ENCODE peak calls at places on chromosomes 7 and 10, in nine cellular contexts. U is HCT116, E is neural progenitor cell, I is Peyer's patch, Q is lower leg skin, G is adrenal gland, P is upper lobe of right lung, M is heart left ventricle, V is fibroblast of lung. Y is an unnamed sample.

GRCh38 chr7:67518580-67518979 is 521.9 kb downstream of the TYW1 start:
- DNase-seq in U (no peak), E (no peak), I (no peak), Q (no peak), G (peak; percentile 15), P (no peak), M (peak; percentile 63), V (no peak), Y (no peak)

GRCh38 chr7:2734084-2734601 is 46.1 kb downstream of the AMZ1 start:
- DNase-seq in U (no peak), E (no peak), I (no peak), Q (peak; percentile 48), G (no peak), P (no peak), M (no peak), V (no peak), Y (no peak)

GRCh38 chr10:98586096-98586495 is 139.4 kb upstream of the HPS1 start:
- DNase-seq in U (no peak), E (no peak), I (no peak), Q (no peak), G (no peak), P (no peak), M (no peak), V (no peak), Y (no peak)

GRCh38 chr10:116185199-116185598 is 87.8 kb downstream of the GFRA1 start:
- DNase-seq in U (no peak), E (no peak), I (no peak), Q (no peak), G (no peak), P (no peak), M (no peak), V (no peak), Y (no peak)

GRCh38 chr10:73759512-73760115 is 15.4 kb downstream of the SEC24C start:
- DNase-seq in U (no peak), E (no peak), I (peak; percentile 76), Q (peak; percentile 45), G (no peak), P (peak; percentile 87), M (no peak), V (no peak), Y (no peak)

GRCh38 chr10:84606428-84606827 is 278.0 kb downstream of the CCSER2 start:
- DNase-seq in U (no peak), E (no peak), I (no peak), Q (peak; percentile 15), G (no peak), P (no peak), M (no peak), V (no peak), Y (no peak)

GRCh38 chr7:80772347-80773101 is 134.1 kb downstream of the CD36 start:
- DNase-seq in U (no peak), E (no peak), I (no peak), Q (no peak), G (no peak), P (no peak), M (no peak), V (no peak), Y (no peak)

GRCh38 chr10:30171601-30172000 is 112.2 kb upstream of the JCAD start:
- DNase-seq in U (no peak), E (no peak), I (no peak), Q (no peak), G (no peak), P (no peak), M (no peak), V (no peak), Y (no peak)

GRCh38 chr7:25946181-25946580 is 205.8 kb upstream of the NFE2L3 start:
- DNase-seq in U (no peak), E (no peak), I (no peak), Q (no peak), G (no peak), P (no peak), M (no peak), V (no peak), Y (no peak)

GRCh38 chr7:28096713-28097112 is 83.9 kb downstream of the JAZF1 start:
- DNase-seq in U (peak; percentile 42), E (peak; percentile 62), I (peak; percentile 75), Q (no peak), G (peak; percentile 64), P (no peak), M (no peak), V (peak; percentile 81), Y (peak; percentile 60)

GRCh38 chr7:101728888-101729883 is 88.2 kb upstream of the CUX1 start:
- DNase-seq in U (peak; percentile 93), E (no peak), I (peak; percentile 95), Q (no peak), G (peak; percentile 55), P (peak; percentile 83), M (no peak), V (peak; percentile 93), Y (no peak)

GRCh38 chr10:71553371-71553900 is 156.7 kb downstream of the CDH23 start:
- DNase-seq in U (no peak), E (peak; percentile 48), I (no peak), Q (no peak), G (no peak), P (no peak), M (no peak), V (no peak), Y (no peak)

GRCh38 chr10:98013122-98013521 is 17.3 kb downstream of the CRTAC1 start:
- DNase-seq in U (no peak), E (no peak), I (no peak), Q (peak; percentile 3), G (no peak), P (no peak), M (no peak), V (no peak), Y (no peak)

GRCh38 chr10:30819306-30820190 is 190.0 kb upstream of the LYZL2 start:
- DNase-seq in U (no peak), E (no peak), I (no peak), Q (no peak), G (no peak), P (no peak), M (no peak), V (peak; percentile 81), Y (peak; percentile 81)

DNA sequence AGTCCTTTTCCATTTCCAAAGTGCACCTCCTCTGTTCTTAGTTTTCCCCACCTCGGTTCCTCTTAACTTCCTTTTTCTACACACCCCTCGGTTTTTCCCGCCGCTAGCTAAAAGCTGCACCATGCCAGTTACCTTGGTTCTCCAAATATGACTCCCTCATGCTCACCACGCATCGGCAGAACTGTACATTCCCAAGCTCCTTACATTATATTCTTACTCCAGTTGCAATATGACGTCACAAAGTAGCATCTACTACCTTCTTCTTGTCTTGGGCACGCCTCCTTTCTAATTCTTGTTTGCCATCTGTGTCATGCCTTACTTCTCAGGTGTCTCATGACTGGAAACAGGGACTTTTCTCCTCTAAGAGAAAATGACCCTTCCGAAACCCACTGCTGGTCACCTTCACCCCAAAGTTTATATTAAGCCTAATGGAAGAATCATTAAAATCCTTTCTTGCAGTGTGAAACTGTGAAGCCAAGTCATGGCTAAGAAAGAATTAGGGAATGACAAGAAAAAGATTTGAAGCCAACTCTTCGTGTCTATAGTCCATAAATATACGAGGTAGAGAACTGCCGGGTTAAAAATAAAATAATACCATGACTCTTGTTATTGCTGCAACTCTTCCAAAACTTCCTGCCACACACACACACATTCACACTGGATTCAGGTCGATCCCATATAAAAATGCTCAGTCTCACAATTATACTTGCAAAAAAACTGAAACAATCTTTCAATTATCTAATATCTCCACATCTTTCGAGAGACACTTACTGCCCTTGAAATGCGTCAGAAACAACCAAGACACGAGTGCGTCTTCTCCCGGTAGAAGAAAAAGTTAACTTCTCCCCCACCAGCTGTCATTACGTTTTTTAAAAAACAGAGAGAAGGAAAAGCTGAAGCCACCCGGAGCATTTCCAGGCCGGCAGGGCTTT is 1.6 kb downstream of the ESYT2 start:
- DNase-seq in U (no peak), E (no peak), I (no peak), Q (no peak), G (no peak), P (no peak), M (no peak), V (peak; percentile 41), Y (no peak)
- TF ChIP-seq CTCF in U (no peak), E (no peak), I (no peak), Q (no peak), G (no peak), P (no peak), M (no peak), V (no peak), Y (no peak)

GRCh38 chr10:112953760-112954159 is 3.7 kb downstream of the TCF7L2 start:
- DNase-seq in U (no peak), E (no peak), I (no peak), Q (peak; percentile 62), G (no peak), P (no peak), M (no peak), V (peak; percentile 72), Y (no peak)

GRCh38 chr10:112954974-112955735 is 5.1 kb downstream of the TCF7L2 start:
- DNase-seq in U (no peak), E (peak; percentile 62), I (no peak), Q (no peak), G (no peak), P (no peak), M (no peak), V (no peak), Y (no peak)

GRCh38 chr10:112957589-112958202 is 7.6 kb downstream of the TCF7L2 start:
- DNase-seq in U (no peak), E (no peak), I (no peak), Q (no peak), G (no peak), P (no peak), M (no peak), V (no peak), Y (no peak)

GRCh38 chr10:112956631-112957350 is 6.7 kb downstream of the TCF7L2 start:
- DNase-seq in U (no peak), E (peak; percentile 48), I (no peak), Q (peak; percentile 75), G (no peak), P (no peak), M (no peak), V (no peak), Y (no peak)

GRCh38 chr10:112955736-112956421 is 5.8 kb downstream of the TCF7L2 start:
- DNase-seq in U (no peak), E (no peak), I (no peak), Q (peak; percentile 40), G (no peak), P (no peak), M (no peak), V (peak; percentile 86), Y (no peak)
- H3K4me3 ChIP-seq in U (peak overlapping the region; percentile 73), E (peak overlapping the region; percentile 95), I (no peak overlapping the region), Q (no peak overlapping the region), G (no peak overlapping the region), P (peak overlapping the region; percentile 12), M (peak overlapping the region; percentile 28), V (peak overlapping the region; percentile 96), Y (peak overlapping the region; percentile 34)

GRCh38 chr7:139453673-139454321 is 29.7 kb downstream of the KLRG2 start:
- DNase-seq in U (no peak), E (no peak), I (no peak), Q (no peak), G (no peak), P (no peak), M (no peak), V (no peak), Y (no peak)
- TF ChIP-seq CTCF in U (no peak), E (no peak), I (no peak), Q (no peak), G (no peak), P (no peak), M (no peak), V (no peak), Y (no peak)

DNA sequence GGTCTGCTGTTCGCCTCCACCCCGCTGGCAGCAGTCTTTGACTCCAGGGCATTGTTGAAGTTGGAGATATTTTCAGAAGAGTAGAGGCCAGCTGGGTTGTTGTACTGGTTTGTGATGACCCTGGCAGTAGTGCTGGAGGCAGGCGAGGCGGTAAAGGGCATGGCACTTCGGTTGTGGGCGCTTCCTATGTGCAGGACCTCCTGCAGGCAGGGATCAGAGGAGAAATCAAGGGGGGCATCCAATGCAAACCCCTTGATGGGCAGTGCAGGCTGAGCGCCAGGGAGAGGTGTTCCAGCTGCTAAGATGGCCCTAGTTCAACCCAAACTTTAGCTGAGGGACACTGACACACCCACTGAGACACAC is 27.0 kb downstream of the PDLIM1 start:
- DNase-seq in U (no peak), E (no peak), I (no peak), Q (no peak), G (no peak), P (no peak), M (no peak), V (no peak), Y (no peak)
- H3K4me3 ChIP-seq in U (no peak overlapping the region), E (no peak overlapping the region), I (no peak overlapping the region), Q (no peak overlapping the region), G (no peak overlapping the region), P (no peak overlapping the region), M (no peak overlapping the region), V (no peak overlapping the region), Y (no peak overlapping the region)

Y was measured in HFF-Myc.